ENCODE peak calls at places on chromosome 11, in five cellular contexts. One of them, this sample, is unnamed.

GRCh38 chr11:94132152-94132558 is 3.5 kb downstream of the PANX1 start:
- DNase-seq in prostate gland: no peak
- DNase-seq in HCT116: no peak
- DNase-seq in lower leg skin: peak
- DNase-seq in GM12892: no peak
- DNase-seq in this sample: no peak

GRCh38 chr11:88482871-88483301 is 145.3 kb upstream of the CTSC start:
- DNase-seq in GM12892: no peak
- DNase-seq in prostate gland: no peak
- DNase-seq in HCT116: no peak
- DNase-seq in lower leg skin: no peak
- DNase-seq in this sample: no peak

GRCh38 chr11:42762348-42762747 is 549.4 kb upstream of the API5 start:
- DNase-seq in GM12892: no peak
- DNase-seq in HCT116: no peak
- DNase-seq in prostate gland: no peak
- DNase-seq in lower leg skin: no peak
- DNase-seq in this sample: peak

GRCh38 chr11:16825968-16826367 is 87.5 kb downstream of the C11orf58 start:
- DNase-seq in HCT116: no peak
- DNase-seq in prostate gland: no peak
- DNase-seq in GM12892: no peak
- DNase-seq in lower leg skin: no peak
- DNase-seq in this sample: no peak

GRCh38 chr11:4577761-4578160 is 3.8 kb upstream of the OR52I2 start:
- DNase-seq in prostate gland: no peak
- DNase-seq in GM12892: no peak
- DNase-seq in HCT116: no peak
- DNase-seq in lower leg skin: no peak
- DNase-seq in this sample: no peak

GRCh38 chr11:38667359-38667758 is 2069.3 kb upstream of the RAG2 start:
- DNase-seq in prostate gland: no peak
- DNase-seq in GM12892: no peak
- DNase-seq in HCT116: no peak
- DNase-seq in lower leg skin: no peak
- DNase-seq in this sample: no peak

GRCh38 chr11:75371930-75372876 is 20.7 kb upstream of the ARRB1 start:
- DNase-seq in lower leg skin: no peak
- DNase-seq in GM12892: no peak
- DNase-seq in prostate gland: peak
- DNase-seq in HCT116: no peak
- DNase-seq in this sample: no peak

GRCh38 chr11:2465201-2466068 is 20.6 kb downstream of the KCNQ1 start:
- DNase-seq in lower leg skin: no peak
- DNase-seq in prostate gland: no peak
- DNase-seq in GM12892: no peak
- DNase-seq in HCT116: no peak
- DNase-seq in this sample: no peak

GRCh38 chr11:66559141-66559861 is 9.1 kb downstream of the CTSF start:
- DNase-seq in prostate gland: no peak
- DNase-seq in lower leg skin: no peak
- DNase-seq in GM12892: no peak
- DNase-seq in HCT116: no peak
- DNase-seq in this sample: peak

GRCh38 chr11:61980783-61981541 is 13.5 kb upstream of the FTH1 start:
- DNase-seq in prostate gland: no peak
- DNase-seq in HCT116: no peak
- DNase-seq in lower leg skin: no peak
- DNase-seq in GM12892: no peak
- DNase-seq in this sample: no peak

GRCh38 chr11:121520243-121521144 is 67.7 kb upstream of the SORL1-AS1 start:
- DNase-seq in GM12892: no peak
- DNase-seq in prostate gland: no peak
- DNase-seq in lower leg skin: no peak
- DNase-seq in HCT116: no peak
- DNase-seq in this sample: no peak

GRCh38 chr11:73976451-73977151 is 6.0 kb downstream of the UCP2 start:
- DNase-seq in prostate gland: no peak
- DNase-seq in HCT116: no peak
- DNase-seq in lower leg skin: no peak
- DNase-seq in GM12892: no peak
- DNase-seq in this sample: no peak

GRCh38 chr11:123601136-123601535 is 53.3 kb downstream of the SCN3B start:
- DNase-seq in prostate gland: no peak
- DNase-seq in HCT116: no peak
- DNase-seq in GM12892: no peak
- DNase-seq in lower leg skin: no peak
- DNase-seq in this sample: no peak

GRCh38 chr11:28384418-28384817 is 276.2 kb downstream of the METTL15 start:
- DNase-seq in HCT116: no peak
- DNase-seq in lower leg skin: no peak
- DNase-seq in prostate gland: no peak
- DNase-seq in GM12892: no peak
- DNase-seq in this sample: no peak

GRCh38 chr11:69700278-69701140 is 3.3 kb downstream of the FGF19 start:
- DNase-seq in lower leg skin: no peak
- DNase-seq in HCT116: no peak
- DNase-seq in GM12892: no peak
- DNase-seq in prostate gland: no peak
- DNase-seq in this sample: peak

GRCh38 chr11:41947392-41947791 is 487.9 kb upstream of the LRRC4C start:
- DNase-seq in GM12892: no peak
- DNase-seq in lower leg skin: no peak
- DNase-seq in prostate gland: no peak
- DNase-seq in HCT116: no peak
- DNase-seq in this sample: no peak

GRCh38 chr11:9759519-9760179 is 95.8 kb downstream of the SWAP70 start:
- DNase-seq in HCT116: peak
- DNase-seq in GM12892: peak
- DNase-seq in prostate gland: peak
- DNase-seq in lower leg skin: peak
- DNase-seq in this sample: peak

GRCh38 chr11:30774451-30774850 is 188.3 kb upstream of the MPPED2 start:
- DNase-seq in GM12892: no peak
- DNase-seq in HCT116: no peak
- DNase-seq in prostate gland: no peak
- DNase-seq in lower leg skin: no peak
- DNase-seq in this sample: no peak

GRCh38 chr11:130131957-130132850 is 27.4 kb upstream of the ST14 start:
- DNase-seq in lower leg skin: no peak
- DNase-seq in HCT116: peak
- DNase-seq in prostate gland: peak
- DNase-seq in GM12892: peak
- DNase-seq in this sample: peak

GRCh38 chr11:18012314-18012905 is 437 bp downstream of the SERGEF start:
- DNase-seq in lower leg skin: peak
- DNase-seq in prostate gland: peak
- DNase-seq in HCT116: no peak
- DNase-seq in GM12892: no peak
- DNase-seq in this sample: peak

GRCh38 chr11:61120865-61121831 is 18.9 kb downstream of the CD5 start:
- DNase-seq in prostate gland: no peak
- DNase-seq in GM12892: no peak
- DNase-seq in HCT116: no peak
- DNase-seq in lower leg skin: no peak
- DNase-seq in this sample: no peak

GRCh38 chr11:128093689-128094088 is 493.7 kb downstream of the ETS1 start:
- DNase-seq in GM12892: no peak
- DNase-seq in HCT116: no peak
- DNase-seq in prostate gland: no peak
- DNase-seq in lower leg skin: no peak
- DNase-seq in this sample: no peak

GRCh38 chr11:119479685-119480275 is 56.8 kb upstream of the THY1 start:
- DNase-seq in GM12892: no peak
- DNase-seq in prostate gland: no peak
- DNase-seq in HCT116: no peak
- DNase-seq in lower leg skin: no peak
- DNase-seq in this sample: peak

GRCh38 chr11:9260182-9261146 is 4.7 kb downstream of the DENND5A start:
- DNase-seq in prostate gland: no peak
- DNase-seq in HCT116: no peak
- DNase-seq in lower leg skin: no peak
- DNase-seq in GM12892: no peak
- DNase-seq in this sample: no peak

GRCh38 chr11:69163842-69164241 is 8.1 kb downstream of the SMIM38 start:
- DNase-seq in GM12892: no peak
- DNase-seq in HCT116: no peak
- DNase-seq in prostate gland: no peak
- DNase-seq in lower leg skin: no peak
- DNase-seq in this sample: no peak

GRCh38 chr11:68659158-68659921 is 25.0 kb upstream of the GAL start:
- DNase-seq in prostate gland: peak
- DNase-seq in GM12892: no peak
- DNase-seq in HCT116: no peak
- DNase-seq in lower leg skin: peak
- DNase-seq in this sample: no peak

GRCh38 chr11:123426766-123427165 is 3.3 kb upstream of the GRAMD1B start:
- DNase-seq in lower leg skin: no peak
- DNase-seq in GM12892: no peak
- DNase-seq in HCT116: no peak
- DNase-seq in prostate gland: no peak
- DNase-seq in this sample: no peak

GRCh38 chr11:57566564-57567209 is 785 bp downstream of the UBE2L6 start:
- DNase-seq in prostate gland: no peak
- DNase-seq in HCT116: no peak
- DNase-seq in GM12892: no peak
- DNase-seq in lower leg skin: no peak
- DNase-seq in this sample: peak

GRCh38 chr11:57567210-57567511 is 311 bp downstream of the UBE2L6 start:
- DNase-seq in lower leg skin: no peak
- DNase-seq in HCT116: no peak
- DNase-seq in prostate gland: no peak
- DNase-seq in GM12892: no peak
- DNase-seq in this sample: peak

GRCh38 chr11:57568330-57568766 is 876 bp upstream of the UBE2L6 start:
- DNase-seq in GM12892: no peak
- DNase-seq in HCT116: peak
- DNase-seq in prostate gland: no peak
- DNase-seq in lower leg skin: peak
- DNase-seq in this sample: peak

GRCh38 chr11:57566035-57566504 is 1.4 kb downstream of the UBE2L6 start:
- DNase-seq in HCT116: no peak
- DNase-seq in GM12892: no peak
- DNase-seq in lower leg skin: peak
- DNase-seq in prostate gland: peak
- DNase-seq in this sample: peak

DNA sequence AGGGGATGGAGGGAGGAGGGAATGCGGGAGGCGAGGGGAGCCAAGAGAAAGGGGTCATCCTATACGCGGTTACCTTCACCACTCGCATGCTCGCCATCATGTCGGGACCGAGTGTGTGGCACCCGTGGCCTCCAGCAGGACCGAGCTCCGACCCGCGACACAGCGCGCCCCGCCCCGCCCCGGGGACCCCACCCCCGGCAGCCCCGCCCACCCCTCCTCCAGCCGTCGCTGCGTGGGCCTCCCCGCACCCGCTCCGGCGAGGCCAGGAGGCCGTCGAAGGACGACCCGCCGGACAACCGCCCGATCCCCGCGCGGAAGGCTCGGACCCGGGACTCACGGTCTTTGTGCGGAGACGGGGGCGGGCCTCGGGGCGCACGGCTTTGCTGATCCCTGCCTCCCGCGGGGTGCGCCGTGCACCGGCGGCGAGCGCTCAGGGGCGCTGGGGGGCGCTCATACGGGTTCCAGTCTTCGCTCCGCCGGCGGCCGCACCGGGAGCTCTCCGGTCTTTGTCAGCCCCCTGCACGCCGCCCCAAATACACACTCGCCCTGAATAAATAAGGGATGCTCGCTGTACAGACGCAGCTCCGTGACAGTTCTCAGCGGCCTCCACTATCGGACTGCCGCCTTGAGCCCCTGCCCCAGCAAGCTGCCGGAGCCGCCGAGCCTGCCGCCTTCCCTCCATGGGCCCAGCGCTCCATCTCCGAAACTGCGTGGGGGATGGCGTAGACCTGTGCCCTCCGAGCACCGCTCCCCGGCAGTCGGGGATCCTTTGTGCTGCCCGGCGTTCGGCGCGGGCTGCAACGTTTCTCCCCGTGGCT is at the start of gene UBE2L6:
- DNase-seq in GM12892: peak
- DNase-seq in HCT116: no peak
- DNase-seq in lower leg skin: peak
- DNase-seq in prostate gland: peak
- DNase-seq in this sample: peak
- TF ChIP-seq POLR2A in GM12892: peak
- TF ChIP-seq POLR2A in HCT116: no peak
- TF ChIP-seq POLR2A in lower leg skin: no peak
- TF ChIP-seq POLR2A in prostate gland: no peak
- TF ChIP-seq POLR2A in this sample: peak

GRCh38 chr11:11842426-11843008 is 745 bp downstream of the USP47 start:
- DNase-seq in GM12892: no peak
- DNase-seq in HCT116: peak
- DNase-seq in prostate gland: peak
- DNase-seq in lower leg skin: peak
- DNase-seq in this sample: peak
- TF ChIP-seq POLR2A in GM12892: no peak
- TF ChIP-seq POLR2A in HCT116: peak
- TF ChIP-seq POLR2A in prostate gland: peak
- TF ChIP-seq POLR2A in lower leg skin: no peak
- TF ChIP-seq POLR2A in this sample: peak

GRCh38 chr11:64522036-64522435 is 69.0 kb upstream of the SLC22A12 start:
- DNase-seq in prostate gland: no peak
- DNase-seq in HCT116: no peak
- DNase-seq in GM12892: no peak
- DNase-seq in lower leg skin: no peak
- DNase-seq in this sample: no peak
- TF ChIP-seq POLR2A in prostate gland: no peak
- TF ChIP-seq POLR2A in HCT116: no peak
- TF ChIP-seq POLR2A in GM12892: no peak
- TF ChIP-seq POLR2A in lower leg skin: no peak
- TF ChIP-seq POLR2A in this sample: no peak

GRCh38 chr11:1012740-1013627 is 23.5 kb downstream of the MUC6 start:
- DNase-seq in HCT116: no peak
- DNase-seq in prostate gland: no peak
- DNase-seq in lower leg skin: no peak
- DNase-seq in GM12892: no peak
- DNase-seq in this sample: no peak
- TF ChIP-seq POLR2A in HCT116: no peak
- TF ChIP-seq POLR2A in prostate gland: no peak
- TF ChIP-seq POLR2A in lower leg skin: no peak
- TF ChIP-seq POLR2A in GM12892: no peak
- TF ChIP-seq POLR2A in this sample: no peak

GRCh38 chr11:15198284-15198683 is 83.6 kb downstream of the INSC start:
- DNase-seq in HCT116: no peak
- DNase-seq in prostate gland: no peak
- DNase-seq in GM12892: no peak
- DNase-seq in lower leg skin: no peak
- DNase-seq in this sample: no peak

GRCh38 chr11:15201586-15201985 is 86.9 kb downstream of the INSC start:
- DNase-seq in GM12892: no peak
- DNase-seq in prostate gland: no peak
- DNase-seq in lower leg skin: no peak
- DNase-seq in HCT116: no peak
- DNase-seq in this sample: no peak

GRCh38 chr11:15199693-15200092 is 85.0 kb downstream of the INSC start:
- DNase-seq in GM12892: no peak
- DNase-seq in HCT116: no peak
- DNase-seq in prostate gland: no peak
- DNase-seq in lower leg skin: no peak
- DNase-seq in this sample: no peak

GRCh38 chr11:15202626-15203025 is 87.9 kb downstream of the INSC start:
- DNase-seq in GM12892: no peak
- DNase-seq in prostate gland: no peak
- DNase-seq in HCT116: no peak
- DNase-seq in lower leg skin: no peak
- DNase-seq in this sample: no peak

GRCh38 chr11:15200696-15201095 is 86.0 kb downstream of the INSC start:
- DNase-seq in HCT116: no peak
- DNase-seq in GM12892: no peak
- DNase-seq in lower leg skin: no peak
- DNase-seq in prostate gland: no peak
- DNase-seq in this sample: no peak
- TF ChIP-seq POLR2A in HCT116: no peak
- TF ChIP-seq POLR2A in GM12892: no peak
- TF ChIP-seq POLR2A in lower leg skin: no peak
- TF ChIP-seq POLR2A in prostate gland: no peak
- TF ChIP-seq POLR2A in this sample: no peak

This sample was measured in erythroblast.